ENCODE peak calls at places on chromosome 9, in five cellular contexts. R is RWPE1, P is WERI-Rb-1, L is fibroblast of mammary gland, I is GM13977. X is an unnamed sample.

GRCh38 chr9:36138496-36138895 is 2.0 kb downstream of the GLIPR2 start:
- DNase-seq in R (no peak), P (no peak), L (no peak), I (no peak), X (no peak)

GRCh38 chr9:21996438-21996837 is 1.8 kb downstream of the CDKN2B-AS1 start:
- DNase-seq in R (no peak), P (no peak), L (no peak), I (no peak), X (no peak)

GRCh38 chr9:6152824-6153223 is 62.8 kb upstream of the IL33 start:
- DNase-seq in R (no peak), P (no peak), L (no peak), I (no peak), X (no peak)

GRCh38 chr9:33137781-33138264 is 29.3 kb downstream of the B4GALT1 start:
- DNase-seq in R (no peak), P (no peak), L (no peak), I (no peak), X (no peak)

GRCh38 chr9:38311382-38312270 is 80.9 kb upstream of the ALDH1B1 start:
- DNase-seq in R (no peak), P (peak), L (no peak), I (no peak), X (no peak)

GRCh38 chr9:133101356-133102189 is 19.5 kb downstream of the RALGDS start:
- DNase-seq in R (no peak), P (no peak), L (no peak), I (no peak), X (no peak)

GRCh38 chr9:128577206-128577605 is 24.8 kb downstream of the SPTAN1 start:
- DNase-seq in R (no peak), P (no peak), L (no peak), I (no peak), X (no peak)

GRCh38 chr9:74770508-74771261 is 117.0 kb downstream of the TRPM6 start:
- DNase-seq in R (peak), P (peak), L (peak), I (peak), X (peak)

GRCh38 chr9:99359336-99359735 is 137.3 kb downstream of the SEC61B start:
- DNase-seq in R (no peak), P (peak), L (no peak), I (no peak), X (no peak)

GRCh38 chr9:20315672-20316071 is 306.6 kb downstream of the MLLT3 start:
- DNase-seq in R (peak), P (no peak), L (peak), I (no peak), X (no peak)
- TF ChIP-seq CTCF in R (no peak), P (no peak), L (no peak), I (no peak), X (no peak)

GRCh38 chr9:75979362-75979761 is 88.9 kb downstream of the PCSK5 start:
- DNase-seq in R (no peak), P (peak), L (peak), I (peak), X (no peak)
- TF ChIP-seq CTCF in R (no peak), P (peak), L (peak), I (peak), X (peak)

GRCh38 chr9:123771690-123772089 is 158.2 kb downstream of the DENND1A start:
- DNase-seq in R (no peak), P (no peak), L (no peak), I (no peak), X (no peak)

GRCh38 chr9:123775289-123775688 is 154.6 kb downstream of the DENND1A start:
- DNase-seq in R (no peak), P (no peak), L (no peak), I (no peak), X (no peak)

GRCh38 chr9:123772374-123772773 is 157.6 kb downstream of the DENND1A start:
- DNase-seq in R (no peak), P (no peak), L (peak), I (no peak), X (no peak)

GRCh38 chr9:123773783-123774182 is 156.1 kb downstream of the DENND1A start:
- DNase-seq in R (no peak), P (no peak), L (no peak), I (no peak), X (no peak)

GRCh38 chr9:123772967-123773366 is 157.0 kb downstream of the DENND1A start:
- DNase-seq in R (no peak), P (no peak), L (no peak), I (no peak), X (no peak)
- TF ChIP-seq CTCF in R (no peak), P (no peak), L (no peak), I (no peak), X (no peak)

GRCh38 chr9:122162415-122162814 is 2.7 kb downstream of the MORN5 start:
- DNase-seq in R (no peak), P (no peak), L (no peak), I (no peak), X (no peak)

GRCh38 chr9:122159925-122160246 is 178 bp downstream of the MORN5 start:
- DNase-seq in R (no peak), P (no peak), L (no peak), I (no peak), X (no peak)

GRCh38 chr9:122159026-122159924 is at the start of the genes MORN5 and NDUFA8:
- DNase-seq in R (peak), P (peak), L (peak), I (peak), X (peak)

DNA sequence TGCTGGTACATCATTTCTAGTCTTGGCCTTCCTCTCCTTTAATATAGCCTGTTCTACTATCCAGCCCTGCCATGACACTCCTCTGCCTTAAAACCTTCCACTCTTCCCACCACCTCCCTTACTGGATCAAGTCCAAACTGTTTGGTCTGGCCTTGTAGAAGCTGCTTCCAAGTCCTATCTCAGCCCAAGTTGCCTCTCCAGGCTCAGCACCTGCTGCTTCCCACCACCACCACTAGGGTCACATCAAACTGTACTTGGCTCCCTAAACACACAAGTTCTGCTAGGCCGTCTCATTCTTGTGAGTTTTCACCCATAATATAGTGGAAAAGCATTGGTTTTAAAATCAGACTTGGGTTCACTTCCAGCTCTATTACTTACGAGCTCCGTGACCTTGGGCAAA is 1.4 kb downstream of the NDUFA8 start:
- DNase-seq in R (peak), P (peak), L (peak), I (peak), X (peak)
- TF ChIP-seq CTCF in R (peak), P (peak), L (peak), I (peak), X (peak)

GRCh38 chr9:83062653-83063527 is at the start of gene RASEF:
- DNase-seq in R (peak), P (peak), L (no peak), I (no peak), X (no peak)
- TF ChIP-seq CTCF in R (no peak), P (peak), L (no peak), I (no peak), X (no peak)

GRCh38 chr9:136536721-136537241 is 9.1 kb downstream of the NOTCH1 start:
- DNase-seq in R (no peak), P (no peak), L (no peak), I (no peak), X (no peak)
- TF ChIP-seq CTCF in R (no peak), P (peak), L (no peak), I (no peak), X (no peak)

GRCh38 chr9:136143215-136144001 is 24.7 kb upstream of the TMEM250 start:
- DNase-seq in R (no peak), P (peak), L (peak), I (no peak), X (no peak)
- TF ChIP-seq CTCF in R (peak), P (peak), L (peak), I (peak), X (peak)

DNA sequence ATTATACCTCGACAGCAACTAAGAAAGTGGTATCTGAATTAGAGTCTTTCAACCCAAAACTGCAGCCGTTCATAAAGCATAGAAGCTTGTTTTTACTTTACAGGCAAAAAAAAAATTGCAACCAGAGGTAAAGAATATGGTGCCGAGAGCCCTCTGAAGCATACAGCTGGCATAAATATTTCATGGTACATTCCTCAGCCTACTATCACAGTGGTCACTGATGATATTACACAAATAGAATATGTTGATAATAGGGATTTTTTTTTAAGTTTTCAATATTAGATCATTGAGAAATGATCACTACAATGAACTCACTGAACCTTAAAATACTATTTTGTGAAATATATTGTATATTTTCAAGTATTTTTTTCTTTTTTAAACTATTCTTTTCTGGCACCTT is 6.2 kb upstream of the SMC2 start:
- DNase-seq in R (no peak), P (no peak), L (no peak), I (no peak), X (no peak)
- TF ChIP-seq CTCF in R (no peak), P (no peak), L (no peak), I (no peak), X (no peak)

X was measured in GM10248.